ENCODE peak calls at places on chromosome 3, in eight cellular contexts. One of them, this sample, is unnamed. For H3K4me1, the result is how much of the 10 kb centered on the place peaks cover.

GRCh38 chr3:171851685-171852084 is 8.5 kb downstream of the TMEM212 start:
- DNase-seq in K562: no peak
- DNase-seq in body of pancreas: no peak
- DNase-seq in A549: peak
- DNase-seq in testis: no peak
- DNase-seq in spleen: no peak
- DNase-seq in ovary: no peak
- DNase-seq in IMR-90: peak
- DNase-seq in this sample: no peak

GRCh38 chr3:69941037-69941436 is 58.5 kb upstream of the SAMMSON start:
- DNase-seq in testis: no peak
- DNase-seq in spleen: no peak
- DNase-seq in ovary: no peak
- DNase-seq in body of pancreas: no peak
- DNase-seq in A549: no peak
- DNase-seq in IMR-90: peak
- DNase-seq in K562: no peak
- DNase-seq in this sample: no peak

GRCh38 chr3:112074006-112074405 is 12.2 kb upstream of the C3orf52 start:
- DNase-seq in body of pancreas: no peak
- DNase-seq in testis: no peak
- DNase-seq in IMR-90: peak
- DNase-seq in K562: no peak
- DNase-seq in ovary: no peak
- DNase-seq in spleen: no peak
- DNase-seq in A549: no peak
- DNase-seq in this sample: no peak

GRCh38 chr3:184186184-184186901 is at the start of gene ABCF3:
- DNase-seq in testis: no peak
- DNase-seq in body of pancreas: no peak
- DNase-seq in ovary: no peak
- DNase-seq in K562: no peak
- DNase-seq in spleen: no peak
- DNase-seq in IMR-90: peak
- DNase-seq in A549: no peak
- DNase-seq in this sample: no peak

GRCh38 chr3:29065211-29065785 is 215.6 kb upstream of the RBMS3 start:
- DNase-seq in IMR-90: peak
- DNase-seq in body of pancreas: peak
- DNase-seq in spleen: no peak
- DNase-seq in ovary: peak
- DNase-seq in A549: peak
- DNase-seq in testis: peak
- DNase-seq in K562: no peak
- DNase-seq in this sample: peak

GRCh38 chr3:151015762-151016161 is 43.2 kb upstream of the CLRN1 start:
- DNase-seq in spleen: no peak
- DNase-seq in K562: no peak
- DNase-seq in ovary: no peak
- DNase-seq in IMR-90: no peak
- DNase-seq in testis: no peak
- DNase-seq in A549: no peak
- DNase-seq in body of pancreas: no peak
- DNase-seq in this sample: no peak

GRCh38 chr3:32082727-32083126 is 23.7 kb upstream of the GPD1L start:
- DNase-seq in A549: no peak
- DNase-seq in ovary: no peak
- DNase-seq in IMR-90: no peak
- DNase-seq in testis: no peak
- DNase-seq in spleen: no peak
- DNase-seq in body of pancreas: no peak
- DNase-seq in K562: no peak
- DNase-seq in this sample: no peak

GRCh38 chr3:14658978-14659377 is 7.4 kb downstream of the CCDC174 start:
- DNase-seq in A549: no peak
- DNase-seq in IMR-90: no peak
- DNase-seq in K562: no peak
- DNase-seq in spleen: no peak
- DNase-seq in ovary: no peak
- DNase-seq in testis: no peak
- DNase-seq in body of pancreas: no peak
- DNase-seq in this sample: no peak

GRCh38 chr3:194204793-194205065 is 68.8 kb downstream of the HES1 start:
- DNase-seq in IMR-90: no peak
- DNase-seq in spleen: no peak
- DNase-seq in body of pancreas: no peak
- DNase-seq in A549: no peak
- DNase-seq in ovary: no peak
- DNase-seq in testis: no peak
- DNase-seq in K562: no peak
- DNase-seq in this sample: no peak

GRCh38 chr3:28859897-28860296 is 421.0 kb upstream of the RBMS3 start:
- DNase-seq in K562: no peak
- DNase-seq in spleen: no peak
- DNase-seq in body of pancreas: no peak
- DNase-seq in A549: no peak
- DNase-seq in ovary: no peak
- DNase-seq in IMR-90: no peak
- DNase-seq in testis: no peak
- DNase-seq in this sample: no peak

GRCh38 chr3:122146466-122146865 is 37.0 kb upstream of the CASR start:
- DNase-seq in testis: no peak
- DNase-seq in spleen: no peak
- DNase-seq in K562: no peak
- DNase-seq in ovary: no peak
- DNase-seq in body of pancreas: peak
- DNase-seq in IMR-90: no peak
- DNase-seq in A549: no peak
- DNase-seq in this sample: no peak

GRCh38 chr3:195224156-195224979 is 46.6 kb downstream of the XXYLT1 start:
- DNase-seq in testis: no peak
- DNase-seq in IMR-90: no peak
- DNase-seq in A549: no peak
- DNase-seq in body of pancreas: no peak
- DNase-seq in spleen: no peak
- DNase-seq in K562: no peak
- DNase-seq in ovary: no peak
- DNase-seq in this sample: peak

GRCh38 chr3:161914703-161915102 is 418.1 kb downstream of the OTOL1 start:
- DNase-seq in A549: peak
- DNase-seq in K562: no peak
- DNase-seq in ovary: no peak
- DNase-seq in testis: peak
- DNase-seq in body of pancreas: no peak
- DNase-seq in spleen: no peak
- DNase-seq in IMR-90: peak
- DNase-seq in this sample: no peak

GRCh38 chr3:37082317-37082716 is 89.0 kb downstream of the MLH1 start:
- DNase-seq in ovary: no peak
- DNase-seq in testis: no peak
- DNase-seq in spleen: no peak
- DNase-seq in body of pancreas: no peak
- DNase-seq in IMR-90: no peak
- DNase-seq in A549: no peak
- DNase-seq in K562: no peak
- DNase-seq in this sample: no peak

GRCh38 chr3:127262533-127262932 is 25.3 kb downstream of the PRR20G start:
- DNase-seq in A549: no peak
- DNase-seq in body of pancreas: no peak
- DNase-seq in IMR-90: no peak
- DNase-seq in testis: no peak
- DNase-seq in K562: no peak
- DNase-seq in spleen: no peak
- DNase-seq in ovary: no peak
- DNase-seq in this sample: no peak

GRCh38 chr3:189563841-189564563 is 67.2 kb upstream of the TP63 start:
- DNase-seq in ovary: no peak
- DNase-seq in body of pancreas: no peak
- DNase-seq in spleen: no peak
- DNase-seq in IMR-90: peak
- DNase-seq in A549: peak
- DNase-seq in testis: no peak
- DNase-seq in K562: no peak
- DNase-seq in this sample: no peak

GRCh38 chr3:16290827-16291196 is 25.8 kb downstream of the OXNAD1 start:
- DNase-seq in K562: no peak
- DNase-seq in IMR-90: no peak
- DNase-seq in A549: no peak
- DNase-seq in body of pancreas: no peak
- DNase-seq in ovary: no peak
- DNase-seq in testis: no peak
- DNase-seq in spleen: no peak
- DNase-seq in this sample: no peak

GRCh38 chr3:129599073-129599472 is 7.4 kb downstream of the PLXND1 start:
- DNase-seq in A549: no peak
- DNase-seq in ovary: no peak
- DNase-seq in testis: no peak
- DNase-seq in spleen: no peak
- DNase-seq in K562: no peak
- DNase-seq in IMR-90: no peak
- DNase-seq in body of pancreas: no peak
- DNase-seq in this sample: no peak

GRCh38 chr3:124075758-124076157 is 83.8 kb upstream of the ROPN1 start:
- DNase-seq in testis: peak
- DNase-seq in spleen: peak
- DNase-seq in body of pancreas: no peak
- DNase-seq in IMR-90: no peak
- DNase-seq in K562: no peak
- DNase-seq in ovary: peak
- DNase-seq in A549: no peak
- DNase-seq in this sample: no peak

GRCh38 chr3:172577962-172578560 is 54.8 kb upstream of the TNFSF10 start:
- DNase-seq in ovary: no peak
- DNase-seq in A549: no peak
- DNase-seq in K562: no peak
- DNase-seq in testis: no peak
- DNase-seq in IMR-90: no peak
- DNase-seq in spleen: no peak
- DNase-seq in body of pancreas: no peak
- DNase-seq in this sample: no peak

GRCh38 chr3:110126065-110126464 is 788.7 kb upstream of the DPPA4 start:
- DNase-seq in testis: no peak
- DNase-seq in spleen: no peak
- DNase-seq in K562: no peak
- DNase-seq in A549: no peak
- DNase-seq in body of pancreas: no peak
- DNase-seq in IMR-90: peak
- DNase-seq in ovary: no peak
- DNase-seq in this sample: no peak

DNA sequence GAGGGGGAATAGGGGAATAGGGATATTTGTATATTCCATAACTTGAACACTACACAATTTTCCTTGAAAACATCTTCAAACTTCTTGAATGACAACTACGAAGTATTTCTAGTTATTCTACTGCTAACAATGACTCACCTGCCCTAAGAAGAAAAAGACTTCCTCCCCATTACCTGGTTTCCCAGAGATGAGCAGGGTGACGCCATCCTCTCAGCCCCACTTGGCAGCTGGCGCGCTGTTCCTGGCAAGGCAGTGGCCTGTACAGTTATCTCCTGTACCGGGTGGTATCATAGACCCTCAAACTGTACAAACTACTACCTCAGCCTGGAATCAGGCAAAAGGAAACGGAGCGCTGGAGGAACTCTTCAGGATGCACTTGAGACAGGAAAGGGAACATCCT is 10.4 kb downstream of the WDR82 start:
- DNase-seq in IMR-90: no peak
- DNase-seq in K562: no peak
- DNase-seq in ovary: no peak
- DNase-seq in body of pancreas: no peak
- DNase-seq in testis: no peak
- DNase-seq in A549: no peak
- DNase-seq in spleen: no peak
- DNase-seq in this sample: no peak
- H3K27ac ChIP-seq in IMR-90: no peak
- H3K27ac ChIP-seq in K562: no peak
- H3K27ac ChIP-seq in ovary: no peak
- H3K27ac ChIP-seq in body of pancreas: no peak
- H3K27ac ChIP-seq in testis: no peak
- H3K27ac ChIP-seq in A549: no peak
- H3K27ac ChIP-seq in spleen: peak
- H3K27ac ChIP-seq in this sample: peak

GRCh38 chr3:187987162-187987561 is 166.8 kb upstream of the LPP start:
- DNase-seq in K562: no peak
- DNase-seq in IMR-90: no peak
- DNase-seq in testis: no peak
- DNase-seq in ovary: no peak
- DNase-seq in body of pancreas: no peak
- DNase-seq in A549: no peak
- DNase-seq in spleen: no peak
- DNase-seq in this sample: no peak
- H3K4me1 ChIP-seq in K562: under half
- H3K4me1 ChIP-seq in IMR-90: under half
- H3K4me1 ChIP-seq in testis: under half
- H3K4me1 ChIP-seq in ovary: under half
- H3K4me1 ChIP-seq in body of pancreas: under half
- H3K4me1 ChIP-seq in A549: under half
- H3K4me1 ChIP-seq in spleen: under half
- H3K4me1 ChIP-seq in this sample: under half

GRCh38 chr3:39412668-39413260 is 6.2 kb downstream of the RPSA start:
- DNase-seq in body of pancreas: no peak
- DNase-seq in IMR-90: no peak
- DNase-seq in ovary: no peak
- DNase-seq in spleen: no peak
- DNase-seq in K562: no peak
- DNase-seq in A549: no peak
- DNase-seq in testis: no peak
- DNase-seq in this sample: no peak
- TF ChIP-seq POLR2A in body of pancreas: no peak
- TF ChIP-seq POLR2A in IMR-90: no peak
- TF ChIP-seq POLR2A in ovary: no peak
- TF ChIP-seq POLR2A in spleen: no peak
- TF ChIP-seq POLR2A in K562: peak
- TF ChIP-seq POLR2A in A549: no peak
- TF ChIP-seq POLR2A in testis: no peak
- TF ChIP-seq POLR2A in this sample: no peak

DNA sequence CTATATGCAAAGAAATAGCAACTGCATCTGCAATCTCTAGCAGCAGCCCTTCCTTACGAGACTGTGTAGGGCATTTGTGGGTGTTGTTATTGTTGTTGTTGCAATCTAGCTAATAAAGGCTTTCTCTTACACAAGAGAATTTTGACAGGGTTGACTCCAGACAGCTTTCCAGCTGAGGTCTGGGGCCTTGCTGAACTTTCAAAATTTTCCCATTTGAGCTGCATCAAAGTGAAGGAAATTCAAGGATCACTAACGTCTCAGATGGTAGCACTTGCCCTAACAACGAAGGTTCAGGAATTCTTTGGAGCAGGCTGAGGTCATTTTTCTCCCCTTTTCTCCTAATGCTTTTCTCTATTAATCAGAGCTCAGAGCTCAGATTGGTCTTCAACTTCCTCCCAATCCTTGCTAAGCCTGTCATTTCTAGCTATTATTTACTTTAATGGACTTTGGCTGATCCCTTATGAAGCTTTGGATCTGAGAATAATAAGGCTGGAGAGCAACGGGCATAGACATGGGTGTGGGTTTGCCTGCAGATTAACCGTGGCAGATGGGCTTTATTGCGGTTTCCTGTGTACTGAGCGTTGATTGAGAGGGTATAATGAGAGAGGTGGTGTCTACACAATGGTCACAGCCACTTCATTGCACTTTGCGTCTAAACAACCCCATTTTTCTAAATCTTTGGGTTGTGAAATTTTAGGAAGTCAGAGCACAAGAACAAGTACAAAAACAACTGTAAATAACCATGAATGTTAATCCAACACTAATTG is 614.0 kb upstream of the AGTR1 start:
- DNase-seq in K562: no peak
- DNase-seq in testis: no peak
- DNase-seq in A549: no peak
- DNase-seq in spleen: no peak
- DNase-seq in IMR-90: no peak
- DNase-seq in ovary: no peak
- DNase-seq in body of pancreas: no peak
- DNase-seq in this sample: no peak
- H3K27ac ChIP-seq in K562: no peak
- H3K27ac ChIP-seq in testis: no peak
- H3K27ac ChIP-seq in A549: no peak
- H3K27ac ChIP-seq in spleen: no peak
- H3K27ac ChIP-seq in IMR-90: no peak
- H3K27ac ChIP-seq in ovary: no peak
- H3K27ac ChIP-seq in body of pancreas: no peak
- H3K27ac ChIP-seq in this sample: no peak